ENCODE peak calls at places on chromosomes 2 and 18, in eight cellular contexts. X, E, C, R, A, I, Y and V are unnamed samples.
A peak's percentile ranks its signal among the peaks of the same experiment; 100 is the strongest.

GRCh38 chr2:64212346-64212745 is 68.1 kb upstream of the PELI1 start:
- DNase-seq in X (no peak), A (peak; percentile 74), E (no peak), C (no peak), R (no peak), Y (no peak), I (no peak), V (no peak)

GRCh38 chr2:212381428-212382102 is 157.0 kb downstream of the ERBB4 start:
- DNase-seq in A (no peak), I (no peak), C (no peak), X (no peak), R (no peak), Y (no peak), E (no peak), V (no peak)

GRCh38 chr2:69260666-69261065 is 126.4 kb downstream of the GFPT1 start:
- DNase-seq in Y (no peak), X (no peak), I (no peak), A (no peak), C (no peak), R (no peak), E (no peak), V (no peak)

GRCh38 chr2:109345653-109346165 is 216.7 kb downstream of the SH3RF3 start:
- DNase-seq in R (no peak), X (no peak), A (peak; percentile 59), I (no peak), E (no peak), C (no peak), Y (peak; percentile 33), V (no peak)

GRCh38 chr2:85477884-85478283 is 59.4 kb downstream of the SH2D6 start:
- DNase-seq in C (no peak), X (no peak), A (no peak), R (no peak), Y (no peak), E (no peak), I (no peak), V (no peak)

GRCh38 chr2:60519259-60519863 is 34.1 kb downstream of the BCL11A start:
- DNase-seq in Y (peak; percentile 41), I (no peak), E (no peak), A (no peak), X (no peak), R (no peak), C (no peak), V (no peak)

GRCh38 chr2:18855027-18855426 is 265.7 kb upstream of the NT5C1B start:
- DNase-seq in C (peak; percentile 6), I (peak; percentile 41), A (no peak), Y (no peak), X (no peak), E (no peak), R (no peak), V (no peak)

GRCh38 chr2:215556979-215557378 is 121.1 kb upstream of the FN1 start:
- DNase-seq in C (no peak), Y (no peak), A (no peak), X (no peak), R (no peak), E (no peak), I (no peak), V (no peak)

GRCh38 chr2:180692322-180692721 is 288.1 kb upstream of the UBE2E3 start:
- DNase-seq in X (no peak), A (no peak), C (no peak), Y (peak; percentile 25), E (no peak), I (no peak), R (no peak), V (no peak)

GRCh38 chr2:172425336-172425735 is 2.0 kb upstream of the ITGA6 start:
- DNase-seq in C (no peak), R (no peak), A (no peak), I (no peak), E (no peak), X (no peak), Y (no peak), V (no peak)

GRCh38 chr2:112031916-112032582 is 23.0 kb upstream of the TMEM87B start:
- DNase-seq in I (peak; percentile 25), E (no peak), A (peak; percentile 85), X (no peak), Y (peak; percentile 61), R (no peak), C (no peak), V (no peak)

GRCh38 chr2:176814740-176815367 is 397.7 kb upstream of the HNRNPA3 start:
- DNase-seq in R (no peak), E (no peak), Y (no peak), C (peak; percentile 12), I (peak; percentile 67), X (no peak), A (no peak), V (no peak)

GRCh38 chr2:176114120-176114929 is 2.3 kb upstream of the HOXD10 start:
- DNase-seq in Y (no peak), E (no peak), C (no peak), R (no peak), I (no peak), X (no peak), A (no peak), V (no peak)

GRCh38 chr2:1162768-1163584 is 212.3 kb downstream of the SNTG2 start:
- DNase-seq in Y (no peak), X (no peak), I (no peak), C (no peak), A (no peak), R (no peak), E (no peak), V (no peak)

DNA sequence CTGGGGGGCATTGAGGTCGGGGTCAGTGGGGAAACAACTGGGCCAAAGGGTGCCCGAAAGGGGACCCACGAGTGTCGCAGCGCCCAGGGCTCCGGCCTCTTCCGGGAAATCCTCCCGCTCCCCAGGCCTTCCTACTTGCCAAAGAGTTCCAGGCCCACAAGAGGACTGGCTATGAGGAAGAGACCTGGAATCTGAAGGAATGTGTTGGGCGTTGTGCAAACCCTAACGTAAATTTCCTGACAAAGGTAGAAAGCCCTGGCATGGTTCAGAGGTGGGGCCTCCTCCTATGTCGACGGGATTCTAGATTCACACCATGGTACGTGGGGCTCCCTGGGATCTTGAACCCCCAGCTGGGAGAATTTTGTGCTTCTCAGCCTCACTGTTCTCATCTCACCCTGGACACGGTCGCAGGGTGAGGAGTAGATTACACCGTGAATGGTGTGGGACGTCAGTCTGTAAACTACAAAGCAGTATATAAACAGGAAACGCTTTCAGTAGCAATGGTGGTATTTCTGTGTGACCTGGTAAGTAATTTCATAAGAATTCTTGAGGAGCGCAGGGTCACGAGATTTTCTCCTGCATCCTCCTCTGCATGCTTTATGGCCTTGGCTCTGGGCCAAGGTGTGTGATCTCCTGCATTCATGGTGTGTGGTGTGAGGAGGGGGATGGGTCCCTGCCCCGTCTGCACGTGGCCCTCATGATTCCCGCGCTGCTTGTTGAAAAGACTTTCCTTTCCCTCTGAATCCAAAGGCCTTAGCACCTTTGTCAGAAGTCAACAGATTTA is 868 bp downstream of the HSBP1L1 start:
- DNase-seq in X (no peak), I (peak; percentile 62), Y (no peak), C (no peak), A (peak; percentile 67), R (peak; percentile 77), E (no peak), V (peak; percentile 60)
- TF ChIP-seq POLR2AphosphoS5 in X (no peak), I (no peak), Y (peak; percentile 33), C (no peak), A (no peak), R (peak; percentile 46), E (no peak), V (no peak)

DNA sequence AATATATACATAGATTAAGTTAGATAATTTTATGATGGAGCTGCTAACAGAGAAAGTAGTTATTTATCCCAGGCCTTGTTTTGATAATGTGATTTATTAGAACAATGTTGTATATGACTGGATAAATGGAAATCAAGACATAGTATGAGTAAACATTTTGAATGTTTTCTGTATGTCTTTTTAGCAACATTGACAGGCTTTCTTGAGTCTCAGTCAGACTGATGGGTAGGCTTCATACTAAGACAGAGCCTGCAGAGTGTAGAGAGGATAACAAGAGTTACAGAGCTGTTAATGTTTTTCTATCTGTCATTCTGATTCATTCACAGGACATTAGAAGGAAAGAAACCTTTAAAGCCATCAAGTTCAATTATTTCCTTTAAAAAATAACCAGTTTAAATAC is 478.5 kb downstream of the LRP1B start:
- DNase-seq in Y (no peak), X (no peak), E (no peak), A (no peak), R (no peak), C (no peak), I (no peak), V (no peak)
- TF ChIP-seq POLR2AphosphoS5 in Y (no peak), X (no peak), E (no peak), A (no peak), R (no peak), C (no peak), I (no peak), V (no peak)

GRCh38 chr2:225737556-225737955 is 338.0 kb downstream of the NYAP2 start:
- DNase-seq in C (no peak), A (no peak), R (no peak), Y (no peak), E (no peak), I (no peak), X (no peak), V (no peak)

GRCh38 chr2:225738735-225739134 is 339.2 kb downstream of the NYAP2 start:
- DNase-seq in Y (no peak), R (no peak), X (no peak), E (no peak), C (no peak), I (no peak), A (no peak), V (no peak)

GRCh38 chr2:225740086-225740485 is 340.6 kb downstream of the NYAP2 start:
- DNase-seq in X (no peak), R (no peak), Y (no peak), A (no peak), C (no peak), E (no peak), I (no peak), V (no peak)

GRCh38 chr2:225739328-225739727 is 339.8 kb downstream of the NYAP2 start:
- DNase-seq in A (no peak), I (no peak), E (no peak), R (no peak), C (no peak), Y (no peak), X (no peak), V (no peak)

DNA sequence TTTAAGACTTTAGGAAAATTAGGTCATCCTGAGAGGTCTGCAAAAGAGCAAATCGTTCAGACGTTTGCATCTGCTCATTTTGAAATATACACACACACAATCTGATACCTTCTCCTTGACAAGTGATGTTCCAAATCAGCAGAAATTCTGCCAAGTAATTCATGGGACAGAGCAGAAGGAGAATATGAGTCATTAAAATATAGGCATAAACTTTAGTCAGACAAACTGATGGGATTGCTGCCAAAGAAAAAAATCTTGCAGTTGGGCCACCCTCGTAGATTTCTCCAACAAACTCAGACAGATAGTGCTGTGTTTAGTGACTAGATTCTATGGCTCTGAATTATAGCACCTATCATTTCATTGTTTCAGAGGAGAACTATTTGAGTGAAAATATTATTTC is 336.3 kb downstream of the NYAP2 start:
- DNase-seq in R (no peak), C (peak; percentile 16), X (no peak), A (no peak), I (no peak), E (no peak), Y (no peak), V (no peak)
- TF ChIP-seq POLR2AphosphoS5 in R (no peak), C (no peak), X (no peak), A (no peak), I (no peak), E (no peak), Y (peak; percentile 7), V (no peak)

GRCh38 chr18:9849407-9849961 is 36.3 kb upstream of the TXNDC2 start:
- DNase-seq in R (peak; percentile 82), Y (peak; percentile 21), A (peak; percentile 93), C (no peak), X (no peak), E (peak; percentile 76), I (no peak), V (peak; percentile 77)
- TF ChIP-seq POLR2AphosphoS5 in R (no peak), Y (no peak), A (peak; percentile 67), C (no peak), X (no peak), E (no peak), I (no peak), V (peak; percentile 78)